ENCODE peak calls at places on chromosomes 13 and 19, in six cellular contexts. A is T-helper 1 cell; S is mesothelial cell of epicardium; H is stimulated activated CD4-positive, alpha-beta T cell treated with anti-CD3 and anti-CD28 coated beads, Interleukin-2, amount 100 ng/mL, for 48 hours; D is mucosa of gallbladder; I is left colon. F is an unnamed sample.

GRCh38 chr13:37175996-37176395 is 70.5 kb upstream of the CSNK1A1L start:
- DNase-seq in S (no peak), D (no peak), I (no peak), A (no peak), H (no peak), F (no peak)

GRCh38 chr13:96052655-96053002 is 572 bp downstream of the UGGT2 start:
- DNase-seq in A (no peak), H (no peak), D (no peak), S (no peak), I (no peak), F (no peak)

GRCh38 chr19:36060430-36060829 is 5.7 kb downstream of the WDR62 start:
- DNase-seq in I (no peak), D (no peak), H (no peak), A (no peak), S (no peak), F (no peak)

GRCh38 chr13:33014291-33014690 is 1.9 kb upstream of the KL start:
- DNase-seq in I (no peak), H (no peak), A (no peak), D (no peak), S (no peak), F (no peak)

GRCh38 chr13:107238262-107238661 is 670.3 kb upstream of the ARGLU1 start:
- DNase-seq in S (no peak), H (no peak), I (no peak), A (no peak), D (no peak), F (no peak)

GRCh38 chr13:55517312-55517711 is 1623.4 kb upstream of the PRR20A start:
- DNase-seq in H (no peak), A (no peak), I (no peak), D (no peak), S (no peak), F (no peak)

GRCh38 chr13:51804295-51805172 is 571 bp upstream of the DHRS12 start:
- DNase-seq in I (no peak), H (no peak), A (no peak), D (no peak), S (no peak), F (no peak)

GRCh38 chr19:7628589-7629311 is 595 bp downstream of the XAB2 start:
- DNase-seq in I (no peak), S (no peak), D (no peak), H (no peak), A (no peak), F (no peak)

GRCh38 chr19:17966497-17967257 is at the start of gene KCNN1:
- DNase-seq in D (no peak), S (peak; percentile 57), H (no peak), I (no peak), A (no peak), F (no peak)

GRCh38 chr13:51235756-51236564 is 13.8 kb downstream of the FAM124A start:
- DNase-seq in H (no peak), S (no peak), D (no peak), A (no peak), I (no peak), F (no peak)

GRCh38 chr13:42786696-42787095 is 5.3 kb downstream of the FAM216B start:
- DNase-seq in H (no peak), I (no peak), S (no peak), A (no peak), D (no peak), F (no peak)

GRCh38 chr13:72259528-72259927 is 392.5 kb upstream of the DACH1 start:
- DNase-seq in H (no peak), D (no peak), A (no peak), I (no peak), S (no peak), F (no peak)

GRCh38 chr13:106490887-106491321 is 44.6 kb downstream of the EFNB2 start:
- DNase-seq in D (no peak), I (no peak), A (no peak), H (no peak), S (no peak), F (no peak)

GRCh38 chr19:44055870-44056269 is 4.0 kb downstream of the ZNF223 start:
- DNase-seq in H (no peak), S (no peak), A (no peak), D (no peak), I (no peak), F (no peak)

GRCh38 chr19:45569619-45570421 is 14.8 kb downstream of the OPA3 start:
- DNase-seq in I (peak; percentile 60), S (no peak), A (peak; percentile 23), H (peak; percentile 66), D (peak; percentile 65), F (peak; percentile 29)

GRCh38 chr13:72473321-72473720 is 254.1 kb downstream of the MZT1 start:
- DNase-seq in D (no peak), S (no peak), A (no peak), H (no peak), I (no peak), F (no peak)

GRCh38 chr13:42275506-42275905 is 3.6 kb downstream of the AKAP11 start:
- DNase-seq in H (no peak), D (no peak), S (no peak), A (no peak), I (no peak), F (no peak)

GRCh38 chr19:17041994-17042393 is 15.4 kb upstream of the CPAMD8 start:
- DNase-seq in A (no peak), S (no peak), H (no peak), I (peak; percentile 43), D (no peak), F (no peak)

GRCh38 chr13:102721800-102722231 is 27.0 kb upstream of the METTL21C start:
- DNase-seq in D (peak; percentile 35), S (no peak), I (no peak), H (no peak), A (no peak), F (no peak)

GRCh38 chr19:292281-292884 is 1.2 kb upstream of the PLPP2 start:
- DNase-seq in H (no peak), S (no peak), A (no peak), I (no peak), D (no peak), F (no peak)

GRCh38 chr13:25687622-25688225 is 315.9 kb downstream of the ATP8A2 start:
- DNase-seq in I (peak; percentile 28), S (no peak), A (no peak), H (no peak), D (peak; percentile 18), F (no peak)

GRCh38 chr19:34772697-34773554 is at the start of gene ZNF599:
- DNase-seq in H (peak; percentile 86), D (peak; percentile 92), A (peak; percentile 70), S (peak; percentile 87), I (peak; percentile 90), F (peak; percentile 84)

GRCh38 chr19:5503598-5503997 is 48.4 kb downstream of the ZNRF4 start:
- DNase-seq in I (no peak), H (no peak), S (no peak), A (no peak), D (no peak), F (no peak)

GRCh38 chr13:92657565-92657964 is 569.0 kb upstream of the GPC6 start:
- DNase-seq in H (no peak), A (no peak), I (no peak), D (no peak), S (no peak), F (no peak)

GRCh38 chr13:109868583-109869311 is 82.4 kb upstream of the IRS2 start:
- DNase-seq in D (no peak), I (no peak), S (no peak), A (no peak), H (no peak), F (no peak)

GRCh38 chr19:41734585-41734984 is 20.7 kb upstream of the CEACAM6 start:
- DNase-seq in H (no peak), S (no peak), I (peak; percentile 90), A (no peak), D (no peak), F (no peak)

GRCh38 chr19:18435185-18435841 is 2.6 kb downstream of the ISYNA1 start:
- DNase-seq in D (no peak), I (no peak), H (no peak), A (no peak), S (no peak), F (no peak)

GRCh38 chr13:94154362-94154761 is 325.1 kb downstream of the DCT start:
- DNase-seq in H (no peak), D (peak; percentile 66), A (no peak), S (no peak), I (no peak), F (no peak)

GRCh38 chr13:32246468-32246867 is 68.7 kb downstream of the ZAR1L start:
- DNase-seq in A (no peak), H (peak; percentile 24), D (peak; percentile 43), I (peak; percentile 38), S (peak; percentile 51), F (peak; percentile 63)

GRCh38 chr13:43141685-43142084 is 118.3 kb downstream of the DNAJC15 start:
- DNase-seq in I (no peak), H (no peak), D (no peak), S (no peak), A (no peak), F (no peak)

GRCh38 chr19:3409346-3410064 is 43.1 kb downstream of the NFIC start:
- DNase-seq in A (no peak), D (peak; percentile 74), I (peak; percentile 84), S (no peak), H (no peak), F (no peak)

GRCh38 chr13:31742102-31742695 is 2.9 kb downstream of the RXFP2 start:
- DNase-seq in H (peak; percentile 67), A (peak; percentile 16), S (peak; percentile 81), I (peak; percentile 28), D (peak; percentile 58), F (peak; percentile 52)

GRCh38 chr13:46577656-46578589 is 25.0 kb downstream of the LRCH1 start:
- DNase-seq in H (no peak), S (no peak), I (no peak), D (no peak), A (no peak), F (no peak)

GRCh38 chr13:74129500-74130144 is 4.6 kb downstream of the KLF12 start:
- DNase-seq in D (no peak), H (no peak), S (no peak), A (no peak), I (peak; percentile 54), F (no peak)

GRCh38 chr19:7258840-7259395 is 35.3 kb downstream of the INSR start:
- DNase-seq in H (no peak), S (no peak), D (no peak), I (no peak), A (no peak), F (no peak)

GRCh38 chr19:926595-927043 is 784 bp downstream of the ARID3A start:
- DNase-seq in A (no peak), S (no peak), H (peak; percentile 49), D (no peak), I (peak; percentile 60), F (no peak)

GRCh38 chr19:52665047-52665446 is 26.9 kb upstream of the ZNF83 start:
- DNase-seq in S (no peak), A (no peak), D (no peak), H (no peak), I (no peak), F (no peak)

F was measured in GDM1.